ENCODE peak calls at places on chromosomes 5 and 9, in ten cellular contexts. One of them, this sample, is unnamed.

GRCh38 chr5:163564321-163564924 is 59.0 kb downstream of the MAT2B start:
- ATAC-seq in GM23338: no peak
- ATAC-seq in body of pancreas: peak; percentile 67
- ATAC-seq in activated naive CD8-positive, alpha-beta T cell treated with anti-CD3 and anti-CD28 coated beads, Interleukin-2, amount 50 U/mL, for 24 hours: no peak
- ATAC-seq in right lobe of liver: peak; percentile 84
- ATAC-seq in activated CD4-positive, CD25-positive, alpha-beta regulatory T cell treated with anti-CD3 and anti-CD28 coated beads, Interleukin-2, amount 50 U/mL, for 24 hours: no peak
- ATAC-seq in esophagus mucosa: peak; percentile 58
- ATAC-seq in activated naive CD4-positive, alpha-beta T cell treated with anti-CD3 and anti-CD28 coated beads, Interleukin-2, amount 50 U/mL, for 72 hours: no peak
- ATAC-seq in naive thymus-derived CD4-positive, alpha-beta T cell: peak; percentile 63
- ATAC-seq in activated CD4-positive, alpha-beta T cell treated with anti-CD3 and anti-CD28 coated beads for 36 hours: no peak
- ATAC-seq in this sample: no peak

GRCh38 chr9:107989544-107989943 is 500.0 kb upstream of the KLF4 start:
- ATAC-seq in GM23338: no peak
- ATAC-seq in body of pancreas: no peak
- ATAC-seq in activated naive CD8-positive, alpha-beta T cell treated with anti-CD3 and anti-CD28 coated beads, Interleukin-2, amount 50 U/mL, for 24 hours: no peak
- ATAC-seq in right lobe of liver: peak; percentile 89
- ATAC-seq in activated CD4-positive, CD25-positive, alpha-beta regulatory T cell treated with anti-CD3 and anti-CD28 coated beads, Interleukin-2, amount 50 U/mL, for 24 hours: no peak
- ATAC-seq in esophagus mucosa: no peak
- ATAC-seq in activated naive CD4-positive, alpha-beta T cell treated with anti-CD3 and anti-CD28 coated beads, Interleukin-2, amount 50 U/mL, for 72 hours: no peak
- ATAC-seq in naive thymus-derived CD4-positive, alpha-beta T cell: peak; percentile 32
- ATAC-seq in activated CD4-positive, alpha-beta T cell treated with anti-CD3 and anti-CD28 coated beads for 36 hours: no peak
- ATAC-seq in this sample: no peak

GRCh38 chr9:121701736-121702261 is 50.4 kb downstream of the DAB2IP start:
- ATAC-seq in GM23338: no peak
- ATAC-seq in body of pancreas: no peak
- ATAC-seq in activated naive CD8-positive, alpha-beta T cell treated with anti-CD3 and anti-CD28 coated beads, Interleukin-2, amount 50 U/mL, for 24 hours: no peak
- ATAC-seq in right lobe of liver: no peak
- ATAC-seq in activated CD4-positive, CD25-positive, alpha-beta regulatory T cell treated with anti-CD3 and anti-CD28 coated beads, Interleukin-2, amount 50 U/mL, for 24 hours: no peak
- ATAC-seq in esophagus mucosa: no peak
- ATAC-seq in activated naive CD4-positive, alpha-beta T cell treated with anti-CD3 and anti-CD28 coated beads, Interleukin-2, amount 50 U/mL, for 72 hours: no peak
- ATAC-seq in naive thymus-derived CD4-positive, alpha-beta T cell: no peak
- ATAC-seq in activated CD4-positive, alpha-beta T cell treated with anti-CD3 and anti-CD28 coated beads for 36 hours: no peak
- ATAC-seq in this sample: no peak

GRCh38 chr9:20624201-20625002 is 2.1 kb upstream of the MLLT3 start:
- ATAC-seq in GM23338: peak; percentile 7
- ATAC-seq in body of pancreas: peak; percentile 18
- ATAC-seq in activated naive CD8-positive, alpha-beta T cell treated with anti-CD3 and anti-CD28 coated beads, Interleukin-2, amount 50 U/mL, for 24 hours: no peak
- ATAC-seq in right lobe of liver: peak; percentile 41
- ATAC-seq in activated CD4-positive, CD25-positive, alpha-beta regulatory T cell treated with anti-CD3 and anti-CD28 coated beads, Interleukin-2, amount 50 U/mL, for 24 hours: no peak
- ATAC-seq in esophagus mucosa: no peak
- ATAC-seq in activated naive CD4-positive, alpha-beta T cell treated with anti-CD3 and anti-CD28 coated beads, Interleukin-2, amount 50 U/mL, for 72 hours: no peak
- ATAC-seq in naive thymus-derived CD4-positive, alpha-beta T cell: no peak
- ATAC-seq in activated CD4-positive, alpha-beta T cell treated with anti-CD3 and anti-CD28 coated beads for 36 hours: no peak
- ATAC-seq in this sample: no peak

GRCh38 chr9:136107155-136107952 is 11.3 kb downstream of the TMEM250 start:
- ATAC-seq in GM23338: no peak
- ATAC-seq in body of pancreas: no peak
- ATAC-seq in activated naive CD8-positive, alpha-beta T cell treated with anti-CD3 and anti-CD28 coated beads, Interleukin-2, amount 50 U/mL, for 24 hours: no peak
- ATAC-seq in right lobe of liver: no peak
- ATAC-seq in activated CD4-positive, CD25-positive, alpha-beta regulatory T cell treated with anti-CD3 and anti-CD28 coated beads, Interleukin-2, amount 50 U/mL, for 24 hours: no peak
- ATAC-seq in esophagus mucosa: no peak
- ATAC-seq in activated naive CD4-positive, alpha-beta T cell treated with anti-CD3 and anti-CD28 coated beads, Interleukin-2, amount 50 U/mL, for 72 hours: peak; percentile 17
- ATAC-seq in naive thymus-derived CD4-positive, alpha-beta T cell: peak; percentile 29
- ATAC-seq in activated CD4-positive, alpha-beta T cell treated with anti-CD3 and anti-CD28 coated beads for 36 hours: peak; percentile 17
- ATAC-seq in this sample: peak; percentile 9

GRCh38 chr5:59813761-59814562 is 79.6 kb downstream of the PDE4D start:
- ATAC-seq in GM23338: peak; percentile 76
- ATAC-seq in body of pancreas: peak; percentile 48
- ATAC-seq in activated naive CD8-positive, alpha-beta T cell treated with anti-CD3 and anti-CD28 coated beads, Interleukin-2, amount 50 U/mL, for 24 hours: no peak
- ATAC-seq in right lobe of liver: peak; percentile 64
- ATAC-seq in activated CD4-positive, CD25-positive, alpha-beta regulatory T cell treated with anti-CD3 and anti-CD28 coated beads, Interleukin-2, amount 50 U/mL, for 24 hours: no peak
- ATAC-seq in esophagus mucosa: peak; percentile 58
- ATAC-seq in activated naive CD4-positive, alpha-beta T cell treated with anti-CD3 and anti-CD28 coated beads, Interleukin-2, amount 50 U/mL, for 72 hours: no peak
- ATAC-seq in naive thymus-derived CD4-positive, alpha-beta T cell: peak; percentile 72
- ATAC-seq in activated CD4-positive, alpha-beta T cell treated with anti-CD3 and anti-CD28 coated beads for 36 hours: peak; percentile 55
- ATAC-seq in this sample: peak; percentile 50

GRCh38 chr5:173933901-173934300 is 45.8 kb downstream of the CPEB4 start:
- ATAC-seq in GM23338: no peak
- ATAC-seq in body of pancreas: no peak
- ATAC-seq in activated naive CD8-positive, alpha-beta T cell treated with anti-CD3 and anti-CD28 coated beads, Interleukin-2, amount 50 U/mL, for 24 hours: no peak
- ATAC-seq in right lobe of liver: no peak
- ATAC-seq in activated CD4-positive, CD25-positive, alpha-beta regulatory T cell treated with anti-CD3 and anti-CD28 coated beads, Interleukin-2, amount 50 U/mL, for 24 hours: no peak
- ATAC-seq in esophagus mucosa: no peak
- ATAC-seq in activated naive CD4-positive, alpha-beta T cell treated with anti-CD3 and anti-CD28 coated beads, Interleukin-2, amount 50 U/mL, for 72 hours: no peak
- ATAC-seq in naive thymus-derived CD4-positive, alpha-beta T cell: no peak
- ATAC-seq in activated CD4-positive, alpha-beta T cell treated with anti-CD3 and anti-CD28 coated beads for 36 hours: no peak
- ATAC-seq in this sample: no peak

GRCh38 chr5:169325273-169325672 is 24.3 kb upstream of the SLIT3 start:
- ATAC-seq in GM23338: no peak
- ATAC-seq in body of pancreas: no peak
- ATAC-seq in activated naive CD8-positive, alpha-beta T cell treated with anti-CD3 and anti-CD28 coated beads, Interleukin-2, amount 50 U/mL, for 24 hours: no peak
- ATAC-seq in right lobe of liver: no peak
- ATAC-seq in activated CD4-positive, CD25-positive, alpha-beta regulatory T cell treated with anti-CD3 and anti-CD28 coated beads, Interleukin-2, amount 50 U/mL, for 24 hours: no peak
- ATAC-seq in esophagus mucosa: no peak
- ATAC-seq in activated naive CD4-positive, alpha-beta T cell treated with anti-CD3 and anti-CD28 coated beads, Interleukin-2, amount 50 U/mL, for 72 hours: no peak
- ATAC-seq in naive thymus-derived CD4-positive, alpha-beta T cell: no peak
- ATAC-seq in activated CD4-positive, alpha-beta T cell treated with anti-CD3 and anti-CD28 coated beads for 36 hours: no peak
- ATAC-seq in this sample: no peak

GRCh38 chr5:32628049-32628803 is 42.9 kb downstream of the SUB1 start:
- ATAC-seq in GM23338: no peak
- ATAC-seq in body of pancreas: no peak
- ATAC-seq in activated naive CD8-positive, alpha-beta T cell treated with anti-CD3 and anti-CD28 coated beads, Interleukin-2, amount 50 U/mL, for 24 hours: no peak
- ATAC-seq in right lobe of liver: peak; percentile 74
- ATAC-seq in activated CD4-positive, CD25-positive, alpha-beta regulatory T cell treated with anti-CD3 and anti-CD28 coated beads, Interleukin-2, amount 50 U/mL, for 24 hours: no peak
- ATAC-seq in esophagus mucosa: no peak
- ATAC-seq in activated naive CD4-positive, alpha-beta T cell treated with anti-CD3 and anti-CD28 coated beads, Interleukin-2, amount 50 U/mL, for 72 hours: no peak
- ATAC-seq in naive thymus-derived CD4-positive, alpha-beta T cell: no peak
- ATAC-seq in activated CD4-positive, alpha-beta T cell treated with anti-CD3 and anti-CD28 coated beads for 36 hours: no peak
- ATAC-seq in this sample: no peak

GRCh38 chr5:76866503-76866902 is 16.7 kb downstream of the S100Z start:
- ATAC-seq in GM23338: no peak
- ATAC-seq in body of pancreas: no peak
- ATAC-seq in activated naive CD8-positive, alpha-beta T cell treated with anti-CD3 and anti-CD28 coated beads, Interleukin-2, amount 50 U/mL, for 24 hours: no peak
- ATAC-seq in right lobe of liver: no peak
- ATAC-seq in activated CD4-positive, CD25-positive, alpha-beta regulatory T cell treated with anti-CD3 and anti-CD28 coated beads, Interleukin-2, amount 50 U/mL, for 24 hours: no peak
- ATAC-seq in esophagus mucosa: no peak
- ATAC-seq in activated naive CD4-positive, alpha-beta T cell treated with anti-CD3 and anti-CD28 coated beads, Interleukin-2, amount 50 U/mL, for 72 hours: no peak
- ATAC-seq in naive thymus-derived CD4-positive, alpha-beta T cell: no peak
- ATAC-seq in activated CD4-positive, alpha-beta T cell treated with anti-CD3 and anti-CD28 coated beads for 36 hours: no peak
- ATAC-seq in this sample: no peak

GRCh38 chr5:91189480-91190332 is 193.4 kb downstream of the ARRDC3 start:
- ATAC-seq in GM23338: peak; percentile 23
- ATAC-seq in body of pancreas: peak; percentile 71
- ATAC-seq in activated naive CD8-positive, alpha-beta T cell treated with anti-CD3 and anti-CD28 coated beads, Interleukin-2, amount 50 U/mL, for 24 hours: no peak
- ATAC-seq in right lobe of liver: peak; percentile 78
- ATAC-seq in activated CD4-positive, CD25-positive, alpha-beta regulatory T cell treated with anti-CD3 and anti-CD28 coated beads, Interleukin-2, amount 50 U/mL, for 24 hours: no peak
- ATAC-seq in esophagus mucosa: no peak
- ATAC-seq in activated naive CD4-positive, alpha-beta T cell treated with anti-CD3 and anti-CD28 coated beads, Interleukin-2, amount 50 U/mL, for 72 hours: no peak
- ATAC-seq in naive thymus-derived CD4-positive, alpha-beta T cell: peak; percentile 38
- ATAC-seq in activated CD4-positive, alpha-beta T cell treated with anti-CD3 and anti-CD28 coated beads for 36 hours: no peak
- ATAC-seq in this sample: no peak